ENCODE peak calls at places on chromosomes 5 and 9, in four cellular contexts. W is BE2C, T is transverse colon, N is IMR-90. Y is an unnamed sample.

GRCh38 chr5:176740131-176740701 is 70.1 kb upstream of the UNC5A start:
- DNase-seq in W (no peak), T (no peak), N (no peak), Y (no peak)

GRCh38 chr5:140926903-140927573 is 939 bp downstream of the PCDHAC1 start:
- DNase-seq in W (peak; percentile 13), T (no peak), N (no peak), Y (peak; percentile 4)

GRCh38 chr9:85859751-85860150 is 81.2 kb upstream of the NAA35 start:
- DNase-seq in W (no peak), T (no peak), N (no peak), Y (peak; percentile 50)

GRCh38 chr5:86070719-86071118 is 547.0 kb upstream of the COX7C start:
- DNase-seq in W (no peak), T (no peak), N (no peak), Y (no peak)

GRCh38 chr5:67015577-67016290 is 180.9 kb downstream of the CD180 start:
- DNase-seq in W (peak; percentile 37), T (no peak), N (peak; percentile 86), Y (peak; percentile 73)

GRCh38 chr5:181243521-181244307 is at the start of gene RACK1:
- DNase-seq in W (peak; percentile 90), T (peak; percentile 90), N (peak; percentile 85), Y (peak; percentile 89)

GRCh38 chr9:105439428-105439827 is 8.4 kb upstream of the FSD1L start:
- DNase-seq in W (no peak), T (no peak), N (peak; percentile 62), Y (no peak)

GRCh38 chr9:128091144-128091543 is 23.1 kb downstream of the SLC25A25 start:
- DNase-seq in W (peak; percentile 91), T (peak; percentile 48), N (peak; percentile 91), Y (peak; percentile 45)

GRCh38 chr5:56328753-56329560 is 95.8 kb upstream of the ANKRD55 start:
- DNase-seq in W (no peak), T (no peak), N (peak; percentile 76), Y (peak; percentile 83)

GRCh38 chr5:95940758-95941682 is 20.6 kb downstream of the ELL2 start:
- DNase-seq in W (no peak), T (no peak), N (no peak), Y (no peak)

GRCh38 chr9:14096182-14096922 is 217.6 kb downstream of the NFIB start:
- DNase-seq in W (peak; percentile 70), T (no peak), N (peak; percentile 62), Y (peak; percentile 63)

DNA sequence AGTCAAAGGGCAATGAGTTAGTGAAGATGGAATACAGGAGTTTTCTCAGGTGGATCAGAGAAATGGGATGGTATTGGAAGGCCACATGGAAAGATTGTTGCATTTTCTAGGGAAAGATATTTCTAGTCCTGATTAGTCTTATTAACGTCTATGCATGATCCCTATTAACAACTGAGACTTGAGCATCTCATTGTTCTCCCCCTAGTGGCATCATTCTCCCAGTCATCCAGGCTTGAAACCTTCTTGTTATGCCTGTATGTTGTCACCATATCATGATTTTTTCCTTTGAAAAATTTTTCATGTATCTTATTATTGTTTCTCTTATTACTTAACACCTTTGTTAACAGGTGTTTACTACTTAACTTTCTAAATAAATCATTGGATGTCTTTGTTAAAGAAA is 34.4 kb downstream of the KIF2A start:
- DNase-seq in W (no peak), T (no peak), N (peak; percentile 16), Y (peak; percentile 65)
- TF ChIP-seq CTCF in W (peak; percentile 62), T (peak; percentile 20), N (peak; percentile 24), Y (peak; percentile 60)

DNA sequence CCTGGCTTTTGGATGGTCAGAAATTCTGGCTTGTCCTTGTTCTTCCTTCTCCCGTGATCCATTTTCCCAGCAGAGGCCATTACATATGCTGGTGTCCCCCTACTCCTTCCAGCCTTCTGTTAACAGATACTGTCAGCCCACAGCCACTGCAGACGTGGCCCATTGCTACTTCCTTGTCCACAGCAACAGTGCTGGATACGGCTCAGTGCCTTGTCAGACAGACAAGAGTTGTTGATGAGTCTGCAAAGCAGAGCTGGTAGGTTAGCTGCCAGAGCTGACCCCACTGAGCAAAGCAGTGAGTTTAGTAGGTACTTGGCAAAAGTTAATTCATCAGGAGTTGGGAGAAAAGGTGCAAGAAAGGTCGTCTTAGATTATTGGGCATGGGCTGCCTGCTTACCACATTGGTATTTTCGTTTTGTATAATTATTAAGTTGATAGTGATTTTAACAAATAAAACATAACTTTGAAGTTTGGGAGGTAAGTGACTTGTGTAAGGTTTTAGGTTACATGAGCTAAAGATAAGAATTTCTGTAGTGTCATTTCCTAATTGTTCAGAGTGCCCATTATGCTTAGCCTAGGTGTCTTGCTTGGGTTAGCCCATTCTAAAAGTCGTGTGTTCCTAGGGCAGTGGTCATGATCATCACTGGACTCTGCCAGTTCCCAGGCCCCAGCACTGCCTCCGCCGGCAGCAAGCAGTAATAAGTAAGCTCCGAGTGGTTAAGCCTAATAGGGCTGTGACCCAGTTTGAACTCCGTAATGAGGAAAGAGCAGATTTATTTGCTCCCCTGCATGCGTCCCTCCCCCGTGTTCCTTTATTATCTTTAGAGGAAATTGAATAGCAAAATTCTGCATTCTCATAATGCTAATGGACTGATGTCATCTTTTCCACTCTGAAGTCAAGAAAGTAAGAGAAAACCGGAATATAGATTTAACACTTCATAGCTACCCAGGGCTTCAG is 292.0 kb downstream of the FANCC start:
- DNase-seq in W (peak; percentile 84), T (peak; percentile 62), N (peak; percentile 94), Y (no peak)
- TF ChIP-seq CTCF in W (peak; percentile 54), T (peak; percentile 28), N (peak; percentile 48), Y (peak; percentile 16)

DNA sequence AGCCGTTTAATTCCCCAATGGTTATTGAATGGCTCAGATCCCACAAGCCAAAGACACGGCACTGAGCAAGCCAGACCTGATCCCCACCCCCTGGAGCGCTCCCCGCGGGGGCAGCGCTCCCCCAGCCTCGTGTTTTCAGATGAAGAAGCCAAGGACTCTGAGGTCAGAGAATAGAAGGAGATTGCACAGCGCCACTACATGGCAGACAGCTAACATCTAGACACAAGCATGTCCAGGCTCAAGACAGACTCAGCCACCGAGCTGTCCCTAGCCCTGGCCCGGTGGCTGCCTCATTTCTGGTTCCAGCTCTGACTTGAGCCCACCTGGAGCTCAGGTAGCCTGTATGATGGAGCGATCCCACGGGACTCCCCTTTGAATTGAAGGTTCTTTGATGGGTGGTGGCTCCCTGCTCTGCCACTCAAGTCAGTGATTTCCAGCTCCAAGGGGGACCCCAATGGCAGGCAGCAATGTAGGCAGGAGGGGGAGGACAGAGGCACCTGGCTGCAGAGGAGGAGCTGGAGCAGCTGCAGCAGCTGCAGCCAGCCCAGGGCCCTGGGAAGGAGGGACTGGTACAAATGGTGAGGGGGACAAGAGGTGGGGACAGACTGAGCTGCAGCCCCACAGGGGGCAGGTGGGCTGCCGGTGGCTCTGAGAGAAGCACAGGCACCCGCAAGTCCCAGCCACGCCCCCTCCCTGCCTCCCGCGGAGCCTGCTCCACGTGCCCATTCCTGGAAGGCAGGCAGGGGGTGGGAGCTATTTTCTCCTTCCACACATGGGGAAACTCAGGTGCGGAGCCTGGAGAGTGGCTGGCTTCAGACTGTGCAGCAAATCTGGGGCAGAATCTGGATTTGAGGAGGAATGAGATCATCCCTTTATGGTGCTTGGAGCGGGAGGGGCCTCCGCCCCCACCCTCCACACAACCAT is 40.2 kb downstream of the NTNG2 start:
- DNase-seq in W (no peak), T (no peak), N (no peak), Y (no peak)
- TF ChIP-seq CTCF in W (no peak), T (no peak), N (no peak), Y (no peak)

DNA sequence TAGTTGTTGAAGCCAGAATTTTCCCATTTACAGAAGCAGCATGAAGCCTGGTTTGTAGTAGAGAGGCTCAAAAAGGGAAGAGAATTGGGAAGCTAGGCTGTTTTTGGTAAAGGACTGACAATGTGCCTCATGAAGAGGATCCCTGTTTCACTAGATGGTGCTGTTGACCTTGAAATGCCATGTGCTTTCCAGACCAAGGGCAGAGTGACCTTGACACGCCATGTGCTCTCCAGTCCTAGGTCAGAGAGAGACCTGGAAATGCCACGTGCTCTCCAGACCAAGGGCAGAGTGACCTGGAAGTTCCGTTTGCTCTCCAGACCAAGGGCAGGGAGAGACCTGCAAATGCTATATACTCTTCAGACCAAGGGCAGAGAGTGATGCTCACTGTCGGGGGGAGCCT is 32.0 kb downstream of the UNC13B start:
- DNase-seq in W (no peak), T (no peak), N (peak; percentile 2), Y (no peak)
- TF ChIP-seq CTCF in W (no peak), T (no peak), N (peak; percentile 26), Y (no peak)

GRCh38 chr9:109923371-109923770 is 143.4 kb downstream of the PALM2AKAP2 start:
- DNase-seq in W (no peak), T (no peak), N (no peak), Y (no peak)
- TF ChIP-seq CTCF in W (no peak), T (no peak), N (no peak), Y (no peak)